ENCODE peak calls at places on chromosomes 16 and 17, in six cellular contexts. D, X, A, Y, N and Q are unnamed samples.

GRCh38 chr17:48612456-48612853 is 1.6 kb upstream of the HOXB7 start:
- DNase-seq in D (no peak), X (no peak), A (no peak), Y (no peak), N (no peak), Q (no peak)

GRCh38 chr16:86665929-86666328 is 87.6 kb downstream of the FOXL1 start:
- DNase-seq in D (no peak), X (no peak), A (no peak), Y (no peak), N (no peak), Q (no peak)

GRCh38 chr17:39174907-39175694 is 9.1 kb upstream of the ARL5C start:
- DNase-seq in D (peak), X (peak), A (no peak), Y (peak), N (peak), Q (peak)

GRCh38 chr17:5513610-5514009 is 27.2 kb downstream of the MIS12 start:
- DNase-seq in D (no peak), X (no peak), A (no peak), Y (no peak), N (no peak), Q (no peak)

GRCh38 chr17:60600490-60601431 is 768 bp downstream of the PPM1D start:
- DNase-seq in D (peak), X (peak), A (no peak), Y (peak), N (peak), Q (peak)

GRCh38 chr16:68642436-68643064 is 2.6 kb upstream of the CDH3 start:
- DNase-seq in D (peak), X (no peak), A (no peak), Y (no peak), N (no peak), Q (no peak)

GRCh38 chr16:2469399-2470233 is 1.5 kb upstream of the NTN3 start:
- DNase-seq in D (no peak), X (no peak), A (no peak), Y (no peak), N (no peak), Q (no peak)

GRCh38 chr17:80111702-80112470 is 10.5 kb downstream of the GAA start:
- DNase-seq in D (peak), X (no peak), A (no peak), Y (no peak), N (no peak), Q (no peak)

GRCh38 chr17:27226611-27227234 is 67.2 kb upstream of the WSB1 start:
- DNase-seq in D (no peak), X (no peak), A (no peak), Y (no peak), N (no peak), Q (no peak)

GRCh38 chr17:16969931-16970906 is 1.7 kb downstream of the TNFRSF13B start:
- DNase-seq in D (no peak), X (no peak), A (no peak), Y (no peak), N (no peak), Q (no peak)

GRCh38 chr16:1526608-1527555 is 6.6 kb upstream of the TMEM204 start:
- DNase-seq in D (no peak), X (no peak), A (no peak), Y (no peak), N (no peak), Q (no peak)

GRCh38 chr17:48995871-48996695 is 1.1 kb upstream of the IGF2BP1 start:
- DNase-seq in D (peak), X (no peak), A (no peak), Y (no peak), N (no peak), Q (no peak)

GRCh38 chr16:4945560-4946502 is 8.9 kb upstream of the PPL start:
- DNase-seq in D (no peak), X (no peak), A (no peak), Y (no peak), N (no peak), Q (no peak)

GRCh38 chr16:85637808-85638186 is 24.7 kb downstream of the GSE1 start:
- DNase-seq in D (no peak), X (no peak), A (no peak), Y (no peak), N (no peak), Q (no peak)

GRCh38 chr16:69412287-69412686 is 12.1 kb upstream of the CYB5B start:
- DNase-seq in D (no peak), X (no peak), A (no peak), Y (no peak), N (no peak), Q (no peak)

GRCh38 chr17:45425125-45425983 is 7.3 kb downstream of the ARHGAP27 start:
- DNase-seq in D (peak), X (peak), A (no peak), Y (no peak), N (no peak), Q (no peak)

GRCh38 chr17:32769846-32770245 is 107.1 kb downstream of the MYO1D start:
- DNase-seq in D (peak), X (no peak), A (no peak), Y (no peak), N (no peak), Q (no peak)

GRCh38 chr17:13024033-13024432 is 6.2 kb upstream of the ELAC2 start:
- DNase-seq in D (no peak), X (no peak), A (no peak), Y (no peak), N (no peak), Q (no peak)

GRCh38 chr17:75763613-75764416 is 1.2 kb downstream of the GALK1 start:
- DNase-seq in D (no peak), X (no peak), A (no peak), Y (no peak), N (no peak), Q (no peak)

GRCh38 chr16:67551972-67552371 is 10.4 kb upstream of the CTCF start:
- DNase-seq in D (no peak), X (no peak), A (no peak), Y (no peak), N (no peak), Q (no peak)

GRCh38 chr16:10485698-10486382 is 94.6 kb downstream of the EMP2 start:
- DNase-seq in D (no peak), X (no peak), A (no peak), Y (no peak), N (no peak), Q (no peak)

GRCh38 chr16:58365623-58366022 is 26.6 kb upstream of the GINS3 start:
- DNase-seq in D (no peak), X (no peak), A (no peak), Y (no peak), N (no peak), Q (no peak)